ENCODE peak calls at places on chromosomes 6 and 20, in seven cellular contexts. G is PC-3; C is neural progenitor cell; R is psoas muscle; J is CD8-positive, alpha-beta T cell; K is OCI-LY7; L is heart right ventricle. X is an unnamed sample.

GRCh38 chr6:138500045-138500665 is 861 bp upstream of the NHSL1 start:
- DNase-seq in G (no peak), R (no peak), K (no peak), J (no peak), L (no peak), C (no peak), X (peak; percentile 76)

GRCh38 chr6:88013015-88013414 is 34.6 kb upstream of the SPACA1 start:
- DNase-seq in L (no peak), K (peak; percentile 84), G (no peak), J (peak; percentile 50), C (no peak), R (no peak), X (peak; percentile 18)

GRCh38 chr6:34679552-34680255 is 16.9 kb downstream of the ILRUN start:
- DNase-seq in G (no peak), J (no peak), R (no peak), K (no peak), C (no peak), L (no peak), X (no peak)

GRCh38 chr6:136011475-136011874 is 160.0 kb downstream of the PDE7B start:
- DNase-seq in R (no peak), K (no peak), G (no peak), J (no peak), C (no peak), L (no peak), X (no peak)

GRCh38 chr20:61933951-61934715 is 131.5 kb downstream of the TAF4 start:
- DNase-seq in G (no peak), L (peak; percentile 7), R (no peak), K (no peak), J (no peak), C (peak; percentile 39), X (no peak)

GRCh38 chr20:50321797-50322480 is 131.3 kb downstream of the CEBPB start:
- DNase-seq in L (no peak), J (no peak), R (no peak), K (no peak), G (no peak), C (no peak), X (no peak)

GRCh38 chr6:10999994-11000393 is 44.1 kb downstream of the ELOVL2 start:
- DNase-seq in K (no peak), L (no peak), G (no peak), R (no peak), J (no peak), C (no peak), X (no peak)

GRCh38 chr6:3561745-3562144 is 104.9 kb upstream of the SLC22A23 start:
- DNase-seq in C (peak; percentile 44), L (no peak), G (no peak), K (peak; percentile 6), J (no peak), R (no peak), X (no peak)

GRCh38 chr6:51398793-51399192 is 580.1 kb downstream of the TFAP2B start:
- DNase-seq in C (no peak), K (no peak), G (peak; percentile 60), J (no peak), R (no peak), L (no peak), X (no peak)

GRCh38 chr20:3661060-3661820 is 2.0 kb downstream of the GFRA4 start:
- DNase-seq in C (no peak), R (no peak), K (no peak), G (no peak), J (no peak), L (no peak), X (no peak)

GRCh38 chr6:19297880-19298279 is 539.3 kb upstream of the ID4 start:
- DNase-seq in J (no peak), C (no peak), K (no peak), G (no peak), L (no peak), R (no peak), X (no peak)

GRCh38 chr6:141685416-141685815 is 447.3 kb upstream of the GJE1 start:
- DNase-seq in G (no peak), L (no peak), K (no peak), J (no peak), C (no peak), R (no peak), X (no peak)

GRCh38 chr20:51004781-51005180 is 18.1 kb downstream of the KCNG1 start:
- DNase-seq in C (no peak), R (no peak), G (no peak), K (no peak), J (no peak), L (no peak), X (no peak)

GRCh38 chr6:22906091-22906549 is 336.8 kb downstream of the HDGFL1 start:
- DNase-seq in K (no peak), L (no peak), J (no peak), G (peak; percentile 79), R (no peak), C (peak; percentile 24), X (peak; percentile 15)

GRCh38 chr6:25006565-25007001 is 70.8 kb upstream of the RIPOR2 start:
- DNase-seq in C (no peak), L (no peak), G (peak; percentile 46), R (peak; percentile 41), J (no peak), K (peak; percentile 62), X (peak; percentile 71)

GRCh38 chr6:153003294-153003645 is 761 bp upstream of the MTRF1L start:
- DNase-seq in K (no peak), R (no peak), C (peak; percentile 15), J (no peak), G (peak; percentile 18), L (no peak), X (peak; percentile 53)

GRCh38 chr6:41801380-41801779 is 13.9 kb downstream of the TOMM6 start:
- DNase-seq in R (no peak), L (no peak), J (no peak), K (peak; percentile 35), G (peak; percentile 55), C (no peak), X (no peak)

GRCh38 chr20:59412896-59413295 is 112.5 kb downstream of the EDN3 start:
- DNase-seq in J (no peak), K (peak; percentile 5), C (peak; percentile 71), L (no peak), G (no peak), R (no peak), X (no peak)

GRCh38 chr6:35298625-35299140 is 1.1 kb downstream of the DEF6 start:
- DNase-seq in L (no peak), R (no peak), J (peak; percentile 62), G (no peak), C (no peak), K (peak; percentile 44), X (no peak)

GRCh38 chr6:89081129-89081422 is 525 bp downstream of the PNRC1 start:
- DNase-seq in K (no peak), R (no peak), J (no peak), L (no peak), C (no peak), G (peak; percentile 9), X (no peak)

GRCh38 chr6:131173680-131174079 is 38.4 kb downstream of the AKAP7 start:
- DNase-seq in C (no peak), K (no peak), J (no peak), L (no peak), G (no peak), R (no peak), X (no peak)

GRCh38 chr20:62758226-62758912 is 37.9 kb upstream of the MRGBP start:
- DNase-seq in K (no peak), J (no peak), R (peak; percentile 8), G (no peak), L (no peak), C (no peak), X (no peak)

GRCh38 chr6:142266060-142266459 is 35.7 kb upstream of the ADGRG6 start:
- DNase-seq in J (no peak), C (no peak), L (no peak), R (no peak), G (no peak), K (no peak), X (no peak)

GRCh38 chr6:56173228-56173627 is 74.2 kb downstream of the COL21A1 start:
- DNase-seq in C (no peak), K (no peak), R (no peak), J (no peak), G (no peak), L (no peak), X (no peak)
- H3K9me3 ChIP-seq in C (peaks cover 20% of the 10 kb centered on the region), K (peaks cover 7% of the 10 kb centered on the region), R (peaks cover 44% of the 10 kb centered on the region), J (no peaks in the 10 kb centered on the region), G (peaks cover 34% of the 10 kb centered on the region), L (peaks cover 43% of the 10 kb centered on the region), X (no peaks in the 10 kb centered on the region)

DNA sequence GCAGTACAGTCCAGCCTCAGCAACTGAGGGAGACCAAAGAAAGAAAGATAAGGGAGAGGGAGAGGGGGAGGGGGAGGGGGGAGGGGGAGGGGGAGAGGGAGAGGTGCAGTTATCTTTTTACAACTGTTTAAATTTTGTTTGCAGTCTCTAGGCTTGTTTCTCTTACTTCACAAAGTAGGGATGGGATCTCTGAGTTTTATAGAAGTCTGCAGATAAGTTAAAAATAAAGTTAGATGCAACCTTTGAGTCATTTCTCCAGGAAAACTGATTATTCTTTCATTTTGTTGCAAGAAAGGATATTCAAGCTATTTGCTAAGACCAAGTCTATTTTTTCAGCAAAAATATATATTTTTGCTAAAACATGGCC is 487.3 kb downstream of the ADGRB3 start:
- DNase-seq in L (no peak), C (no peak), R (no peak), K (no peak), J (no peak), G (no peak), X (no peak)
- H3K27ac ChIP-seq in L (no peak overlapping the region), C (no peak overlapping the region), R (no peak overlapping the region), K (no peak overlapping the region), J (no peak overlapping the region), G (no peak overlapping the region), X (no peak overlapping the region)

GRCh38 chr6:15901141-15902115 is 227.5 kb upstream of the MYLIP start:
- DNase-seq in K (peak; percentile 90), L (no peak), G (no peak), J (no peak), R (no peak), C (no peak), X (peak; percentile 78)
- H3K4me1 ChIP-seq in K (peaks cover 71% of the 10 kb centered on the region), L (peaks cover 10% of the 10 kb centered on the region), G (no peaks in the 10 kb centered on the region), J (no peaks in the 10 kb centered on the region), R (no peaks in the 10 kb centered on the region), C (no peaks in the 10 kb centered on the region), X (peaks cover 5% of the 10 kb centered on the region)

GRCh38 chr20:41600926-41601631 is 17.1 kb downstream of the CHD6 start:
- DNase-seq in R (no peak), L (no peak), C (no peak), K (no peak), J (no peak), G (no peak), X (no peak)

GRCh38 chr20:41599699-41600104 is 18.5 kb downstream of the CHD6 start:
- DNase-seq in K (peak; percentile 31), C (no peak), R (no peak), G (no peak), L (no peak), J (no peak), X (no peak)

GRCh38 chr20:41601742-41602141 is 16.4 kb downstream of the CHD6 start:
- DNase-seq in C (no peak), G (no peak), J (no peak), L (no peak), R (no peak), K (no peak), X (no peak)

GRCh38 chr20:41594514-41595322 is 23.5 kb downstream of the CHD6 start:
- DNase-seq in R (no peak), K (no peak), C (no peak), L (no peak), G (no peak), J (no peak), X (no peak)

DNA sequence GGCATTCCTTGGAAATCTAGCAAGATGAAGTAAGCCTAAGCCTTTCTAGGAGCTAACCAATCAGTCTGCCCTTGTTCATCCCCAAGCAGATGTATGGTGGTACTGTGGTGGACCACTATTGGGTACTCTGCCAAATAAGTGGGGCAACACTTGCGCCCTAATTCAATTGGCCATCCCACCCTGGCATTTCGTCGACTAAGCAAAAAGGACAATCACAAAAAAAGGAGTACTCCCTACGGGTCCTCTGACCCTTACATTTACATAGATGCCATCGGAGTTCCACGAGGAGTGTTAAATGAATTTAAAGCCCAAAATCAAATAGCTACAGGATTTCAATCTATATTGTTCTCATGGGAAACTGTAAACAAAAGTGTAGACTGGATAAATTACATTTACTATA is 19.5 kb downstream of the CHD6 start:
- DNase-seq in L (no peak), C (no peak), G (no peak), J (no peak), K (no peak), R (no peak), X (no peak)
- H3K9me3 ChIP-seq in L (peaks cover 35% of the 10 kb centered on the region), C (no peaks in the 10 kb centered on the region), G (peaks cover 49% of the 10 kb centered on the region), J (peaks cover 22% of the 10 kb centered on the region), K (peaks cover 70% of the 10 kb centered on the region), R (peaks cover 44% of the 10 kb centered on the region), X (peaks cover 2% of the 10 kb centered on the region)

X was measured in small intestine.